ENCODE peak calls at places on chromosomes 11 and 22, in four cellular contexts. H is mammary epithelial cell, I is H1, N is GM23338. C is an unnamed sample.

GRCh38 chr11:125494601-125494986 is 1.5 kb downstream of the FEZ1 start:
- DNase-seq in H (no peak), I (no peak), N (no peak), C (no peak)

GRCh38 chr11:81007046-81007445 is 1566.2 kb upstream of the TENM4 start:
- DNase-seq in H (no peak), I (no peak), N (no peak), C (peak)

GRCh38 chr11:85595285-85595884 is 31.8 kb downstream of the DLG2 start:
- DNase-seq in H (peak), I (no peak), N (peak), C (peak)

GRCh38 chr11:20367313-20367948 is 3.9 kb downstream of the HTATIP2 start:
- DNase-seq in H (peak), I (no peak), N (no peak), C (peak)

GRCh38 chr22:38758276-38758945 is 2.6 kb upstream of the SUN2 start:
- DNase-seq in H (no peak), I (no peak), N (no peak), C (no peak)

GRCh38 chr11:45618897-45619296 is 46.5 kb downstream of the CHST1 start:
- DNase-seq in H (no peak), I (no peak), N (no peak), C (no peak)

GRCh38 chr11:13297917-13298356 is 20.3 kb downstream of the BMAL1 start:
- DNase-seq in H (no peak), I (no peak), N (no peak), C (no peak)

GRCh38 chr11:75100314-75100713 is 3.6 kb upstream of the OR2AT4 start:
- DNase-seq in H (peak), I (no peak), N (no peak), C (peak)

GRCh38 chr22:32476286-32476685 is 1.7 kb downstream of the FBXO7 start:
- DNase-seq in H (no peak), I (no peak), N (no peak), C (no peak)
- H3K4me3 ChIP-seq in H (peak), I (peak), N (peak), C (peak)

DNA sequence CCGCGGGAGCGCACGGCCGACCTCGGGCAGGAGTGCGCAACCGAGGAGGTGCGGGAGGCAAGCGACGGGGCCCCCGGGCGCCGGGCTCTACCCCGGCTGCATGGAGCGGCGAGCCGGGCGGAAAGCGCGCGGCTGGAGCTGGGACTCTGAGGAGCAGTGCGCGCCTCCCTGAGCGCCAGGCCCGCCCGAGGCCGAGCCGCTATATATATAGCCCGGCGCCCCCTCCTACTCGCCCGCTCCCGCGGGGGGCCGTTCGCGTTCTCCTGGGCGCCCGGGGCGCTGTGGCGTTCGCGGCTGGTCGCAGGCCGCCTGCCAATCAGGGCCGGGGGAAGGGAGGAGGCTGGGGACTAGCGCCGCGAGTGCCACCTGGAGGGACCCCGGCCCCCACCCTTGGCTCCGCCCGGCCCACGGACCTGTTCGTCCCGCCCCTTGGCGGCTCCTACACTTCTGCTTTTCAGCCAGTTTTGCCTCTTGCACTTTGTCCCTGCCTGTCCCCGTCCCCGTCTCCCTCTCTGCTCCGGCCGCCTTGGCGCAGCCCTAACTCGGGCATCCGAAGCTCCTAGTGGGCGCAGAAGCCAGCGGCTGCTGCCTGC is at the start of gene FGF4:
- DNase-seq in H (peak), I (peak), N (peak), C (no peak)
- TF ChIP-seq EZH2 in H (no peak), I (peak), N (peak), C (no peak)

GRCh38 chr11:114892381-114893197 is 214.3 kb downstream of the NXPE2 start:
- DNase-seq in H (no peak), I (no peak), N (peak), C (no peak)

GRCh38 chr11:114891911-114892310 is 213.6 kb downstream of the NXPE2 start:
- DNase-seq in H (no peak), I (no peak), N (no peak), C (no peak)

GRCh38 chr11:114886644-114887259 is 208.4 kb downstream of the NXPE2 start:
- DNase-seq in H (peak), I (no peak), N (no peak), C (peak)

GRCh38 chr11:114890076-114890475 is 211.7 kb downstream of the NXPE2 start:
- DNase-seq in H (no peak), I (no peak), N (no peak), C (no peak)

DNA sequence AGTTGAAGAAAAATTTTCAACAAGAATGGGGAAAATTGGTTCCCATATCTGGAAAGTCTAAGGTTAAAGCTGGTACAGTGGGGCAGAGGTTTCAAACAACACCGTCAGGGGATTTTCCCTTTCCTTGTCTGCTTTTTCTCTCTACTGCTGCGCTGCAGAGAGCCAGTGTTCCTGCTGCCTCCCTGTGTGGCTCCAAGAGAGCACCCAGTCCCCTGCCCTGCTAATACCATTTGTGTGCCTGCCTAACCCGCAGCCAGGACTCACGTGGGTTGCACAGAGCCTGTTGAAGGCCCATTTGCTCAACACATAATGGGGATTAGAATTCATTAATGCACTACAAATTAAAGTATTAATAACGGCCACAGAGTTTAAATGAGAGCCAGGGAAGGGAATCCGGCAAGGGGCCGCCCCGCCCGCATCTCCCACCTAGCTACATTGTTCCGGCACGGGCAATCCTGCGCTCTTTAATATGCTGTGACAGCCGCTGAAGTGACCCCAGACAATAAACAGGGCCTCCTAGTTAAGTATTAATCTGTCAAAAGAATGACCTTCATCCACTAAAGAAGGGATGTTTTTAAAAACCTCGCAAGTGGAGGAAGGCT is 211.2 kb downstream of the NXPE2 start:
- DNase-seq in H (no peak), I (no peak), N (peak), C (no peak)
- H2AFZ ChIP-seq in H (no peak), I (no peak), N (peak), C (no peak)

DNA sequence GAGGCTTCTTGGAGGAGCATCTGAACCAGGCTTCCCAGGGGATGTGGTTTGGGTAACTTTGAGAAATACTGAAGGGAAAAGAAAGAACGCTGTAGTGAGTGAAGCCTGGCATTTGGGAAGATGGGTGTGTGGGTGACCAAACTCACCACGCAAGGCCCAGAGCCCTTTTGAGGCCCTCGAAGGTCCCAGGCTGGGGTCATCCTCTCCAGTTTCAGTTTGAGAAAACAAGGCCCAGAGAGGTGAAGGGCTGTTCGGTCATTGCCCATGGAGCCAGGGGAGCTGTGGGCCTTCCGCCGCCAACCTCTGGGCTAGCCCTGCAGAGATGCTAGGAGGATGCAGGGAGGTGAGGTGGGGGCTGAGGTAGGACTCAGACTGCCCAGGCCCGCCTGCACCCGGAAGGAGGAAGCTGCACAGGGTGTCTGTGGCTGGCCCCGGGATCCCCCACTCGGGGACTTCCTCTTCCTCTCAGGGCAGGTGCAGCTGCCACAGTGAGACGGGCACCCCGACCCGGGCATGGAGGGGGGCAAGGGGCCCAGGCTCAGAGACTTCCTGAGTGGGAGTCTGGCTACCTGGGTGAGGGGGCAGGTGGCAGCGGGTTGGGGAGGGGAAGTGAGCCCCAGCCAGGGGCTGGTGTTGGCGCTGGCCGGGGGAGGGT is at the start of gene CCDC88B:
- DNase-seq in H (no peak), I (no peak), N (no peak), C (no peak)
- H3K4me3 ChIP-seq in H (no peak), I (peak), N (peak), C (no peak)

GRCh38 chr11:89491141-89491690 is at the start of gene NOX4:
- DNase-seq in H (no peak), I (no peak), N (peak), C (peak)
- TF ChIP-seq EZH2 in H (no peak), I (no peak), N (no peak), C (no peak)

GRCh38 chr22:30225220-30225922 is 21.2 kb downstream of the LIF start:
- DNase-seq in H (peak), I (no peak), N (no peak), C (no peak)

GRCh38 chr22:30223303-30223702 is 23.3 kb downstream of the LIF start:
- DNase-seq in H (no peak), I (no peak), N (no peak), C (no peak)

GRCh38 chr22:30226192-30226832 is 20.2 kb downstream of the LIF start:
- DNase-seq in H (peak), I (no peak), N (no peak), C (peak)

GRCh38 chr22:30222321-30222720 is 24.2 kb downstream of the LIF start:
- DNase-seq in H (no peak), I (no peak), N (no peak), C (no peak)

DNA sequence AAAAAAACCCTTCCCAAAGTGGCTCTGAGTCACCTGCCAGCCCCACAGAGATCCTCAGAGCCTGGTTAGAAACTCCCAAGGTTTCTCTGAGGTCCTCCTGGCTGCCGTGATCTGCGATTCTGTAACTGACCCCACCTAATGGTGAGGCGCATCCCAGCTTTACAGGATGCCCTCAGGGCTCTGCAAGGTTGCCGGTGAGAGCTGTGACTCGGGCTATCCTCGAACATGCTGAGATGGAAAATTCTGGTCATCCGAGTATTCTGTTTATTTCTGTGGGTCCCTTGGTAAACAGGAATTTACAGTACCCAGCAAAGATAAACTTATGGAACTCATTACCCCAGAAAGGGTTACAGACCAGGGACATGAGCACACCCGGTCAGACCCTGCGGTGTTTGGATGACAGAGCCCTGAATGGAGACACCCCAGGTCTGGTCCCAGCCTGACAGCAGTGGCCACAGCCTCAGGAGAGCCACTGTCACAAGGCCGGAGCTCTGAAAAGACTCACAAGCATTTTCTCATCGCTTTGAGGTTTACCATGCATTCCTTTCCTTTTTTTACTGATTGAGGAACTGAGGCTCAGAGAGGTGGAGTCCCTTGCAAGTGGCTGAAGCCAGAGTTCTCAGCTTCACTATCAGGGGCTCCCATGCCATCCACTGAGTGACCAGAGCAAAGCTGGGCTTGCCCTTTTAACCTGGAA is 22.2 kb downstream of the LIF start:
- DNase-seq in H (peak), I (no peak), N (no peak), C (peak)
- H2AFZ ChIP-seq in H (peak), I (no peak), N (peak), C (no peak)

DNA sequence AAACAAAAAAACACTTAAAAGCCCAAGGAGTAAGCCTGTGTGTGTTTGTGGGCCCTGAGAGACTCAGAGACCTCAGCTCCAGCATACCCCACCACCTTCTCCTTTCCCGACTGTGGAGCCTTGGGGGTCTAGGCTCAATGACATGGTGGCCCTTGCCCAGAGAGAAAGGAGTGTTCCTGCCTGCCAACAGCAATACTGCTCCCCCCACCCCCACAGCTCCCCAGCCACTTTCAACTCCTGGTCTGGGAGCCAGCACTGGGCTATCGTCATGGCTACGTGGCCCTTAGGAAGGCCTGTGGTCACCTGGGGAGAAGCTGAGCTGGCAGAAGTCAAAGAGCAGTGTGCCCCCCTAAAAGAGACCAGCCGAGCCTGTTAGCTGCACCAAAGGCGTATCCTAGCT is 2.6 kb downstream of the PPP1R14B start:
- DNase-seq in H (no peak), I (no peak), N (no peak), C (no peak)
- H3K4me3 ChIP-seq in H (no peak), I (no peak), N (no peak), C (no peak)

DNA sequence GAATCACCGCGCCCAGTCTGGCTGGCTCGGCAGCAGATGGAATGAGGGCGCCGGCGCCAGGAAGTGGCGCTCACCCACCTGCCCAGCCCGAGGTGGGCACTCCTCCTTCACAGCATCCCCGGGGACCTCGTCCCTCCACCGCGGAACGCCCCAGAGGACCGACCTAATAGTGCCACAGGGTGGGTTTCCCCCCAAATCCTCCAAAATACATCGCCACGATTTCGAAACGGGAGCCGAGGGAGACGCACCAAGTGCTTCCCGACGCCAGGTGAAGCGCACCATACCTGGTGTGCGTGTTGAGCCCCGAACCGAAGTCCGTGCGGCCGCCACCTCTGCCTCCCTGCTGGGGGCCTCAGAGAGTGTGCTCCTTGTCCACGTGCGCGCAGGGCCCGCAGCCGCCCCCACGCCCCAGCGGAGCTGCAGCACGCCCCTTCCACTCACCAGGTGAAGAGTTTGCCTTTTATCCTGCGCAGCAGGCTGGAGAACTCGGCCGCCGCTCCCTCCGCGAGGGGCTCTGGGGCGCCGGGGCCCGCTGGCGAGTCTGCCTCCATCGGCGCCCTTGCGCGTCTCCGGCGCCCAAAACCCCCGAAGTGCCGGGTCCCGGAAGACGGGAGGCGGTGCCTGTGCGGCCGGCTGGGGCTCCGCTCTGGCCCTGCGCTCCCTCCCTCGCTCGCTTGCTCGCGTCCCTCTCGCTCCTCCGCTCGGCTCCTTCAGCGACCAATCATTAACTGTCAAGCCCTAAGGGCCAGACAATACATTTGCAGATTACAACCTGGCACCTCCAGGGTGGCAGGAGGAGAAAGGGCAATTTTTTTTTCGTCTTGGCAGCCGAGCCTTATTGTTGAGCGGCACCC is at the start of gene SLC35F2:
- DNase-seq in H (peak), I (peak), N (peak), C (peak)
- TF ChIP-seq EZH2 in H (no peak), I (no peak), N (no peak), C (no peak)

GRCh38 chr11:129315781-129316579 is 59.7 kb upstream of the BARX2 start:
- DNase-seq in H (peak), I (no peak), N (peak), C (no peak)
- H2AFZ ChIP-seq in H (peak), I (peak), N (peak), C (no peak)

GRCh38 chr22:47043835-47044721 is 281.6 kb downstream of the TBC1D22A start:
- DNase-seq in H (no peak), I (no peak), N (peak), C (peak)
- H3K4me3 ChIP-seq in H (no peak), I (no peak), N (no peak), C (no peak)